ENCODE peak calls at places on chromosome 5, in ten cellular contexts. One of them, this sample, is unnamed.

GRCh38 chr5:135388860-135389435 is 10.1 kb downstream of the MACROH2A1 start:
- DNase-seq in cardiac muscle cell: no peak
- DNase-seq in testis: no peak
- DNase-seq in CD8-positive, alpha-beta T cell: no peak
- DNase-seq in mammary epithelial cell: no peak
- DNase-seq in CD8-positive, alpha-beta memory T cell: no peak
- DNase-seq in AG04450: no peak
- DNase-seq in transverse colon: no peak
- DNase-seq in hepatocyte: no peak
- DNase-seq in body of pancreas: no peak
- DNase-seq in this sample: no peak

GRCh38 chr5:88459971-88460370 is 191.3 kb upstream of the TMEM161B start:
- DNase-seq in hepatocyte: no peak
- DNase-seq in body of pancreas: no peak
- DNase-seq in mammary epithelial cell: no peak
- DNase-seq in testis: no peak
- DNase-seq in CD8-positive, alpha-beta memory T cell: no peak
- DNase-seq in CD8-positive, alpha-beta T cell: no peak
- DNase-seq in transverse colon: no peak
- DNase-seq in cardiac muscle cell: no peak
- DNase-seq in AG04450: no peak
- DNase-seq in this sample: no peak

GRCh38 chr5:77751328-77752023 is 24.7 kb downstream of the TBCA start:
- DNase-seq in CD8-positive, alpha-beta T cell: no peak
- DNase-seq in cardiac muscle cell: no peak
- DNase-seq in transverse colon: no peak
- DNase-seq in mammary epithelial cell: no peak
- DNase-seq in hepatocyte: no peak
- DNase-seq in AG04450: no peak
- DNase-seq in testis: no peak
- DNase-seq in body of pancreas: no peak
- DNase-seq in CD8-positive, alpha-beta memory T cell: no peak
- DNase-seq in this sample: no peak

GRCh38 chr5:38443390-38443789 is 113.1 kb downstream of the LIFR start:
- DNase-seq in testis: no peak
- DNase-seq in AG04450: no peak
- DNase-seq in transverse colon: no peak
- DNase-seq in mammary epithelial cell: no peak
- DNase-seq in body of pancreas: no peak
- DNase-seq in hepatocyte: no peak
- DNase-seq in CD8-positive, alpha-beta T cell: no peak
- DNase-seq in CD8-positive, alpha-beta memory T cell: no peak
- DNase-seq in cardiac muscle cell: no peak
- DNase-seq in this sample: no peak

GRCh38 chr5:147613359-147613758 is 103.5 kb upstream of the DPYSL3 start:
- DNase-seq in mammary epithelial cell: peak; percentile 14
- DNase-seq in hepatocyte: no peak
- DNase-seq in body of pancreas: no peak
- DNase-seq in AG04450: peak; percentile 3
- DNase-seq in CD8-positive, alpha-beta memory T cell: no peak
- DNase-seq in cardiac muscle cell: no peak
- DNase-seq in transverse colon: no peak
- DNase-seq in testis: no peak
- DNase-seq in CD8-positive, alpha-beta T cell: no peak
- DNase-seq in this sample: no peak

GRCh38 chr5:170960567-170960966 is 98.7 kb downstream of the RANBP17 start:
- DNase-seq in AG04450: no peak
- DNase-seq in cardiac muscle cell: no peak
- DNase-seq in transverse colon: no peak
- DNase-seq in CD8-positive, alpha-beta T cell: no peak
- DNase-seq in body of pancreas: no peak
- DNase-seq in CD8-positive, alpha-beta memory T cell: no peak
- DNase-seq in testis: no peak
- DNase-seq in hepatocyte: no peak
- DNase-seq in mammary epithelial cell: no peak
- DNase-seq in this sample: no peak

GRCh38 chr5:68265822-68266395 is 50.4 kb downstream of the PIK3R1 start:
- DNase-seq in body of pancreas: no peak
- DNase-seq in testis: peak; percentile 39
- DNase-seq in cardiac muscle cell: no peak
- DNase-seq in CD8-positive, alpha-beta T cell: no peak
- DNase-seq in transverse colon: no peak
- DNase-seq in CD8-positive, alpha-beta memory T cell: no peak
- DNase-seq in mammary epithelial cell: no peak
- DNase-seq in hepatocyte: no peak
- DNase-seq in AG04450: no peak
- DNase-seq in this sample: no peak

GRCh38 chr5:169202969-169203368 is 98.0 kb downstream of the SLIT3 start:
- DNase-seq in transverse colon: no peak
- DNase-seq in CD8-positive, alpha-beta memory T cell: no peak
- DNase-seq in mammary epithelial cell: no peak
- DNase-seq in AG04450: no peak
- DNase-seq in hepatocyte: no peak
- DNase-seq in testis: no peak
- DNase-seq in body of pancreas: no peak
- DNase-seq in CD8-positive, alpha-beta T cell: no peak
- DNase-seq in cardiac muscle cell: no peak
- DNase-seq in this sample: no peak

GRCh38 chr5:142012792-142013388 is at the start of gene GNPDA1:
- DNase-seq in testis: peak; percentile 87
- DNase-seq in AG04450: peak; percentile 37
- DNase-seq in hepatocyte: peak; percentile 94
- DNase-seq in mammary epithelial cell: peak; percentile 71
- DNase-seq in cardiac muscle cell: peak; percentile 89
- DNase-seq in CD8-positive, alpha-beta T cell: peak; percentile 67
- DNase-seq in body of pancreas: peak; percentile 89
- DNase-seq in transverse colon: peak; percentile 87
- DNase-seq in CD8-positive, alpha-beta memory T cell: peak; percentile 64
- DNase-seq in this sample: peak; percentile 89

GRCh38 chr5:139961435-139962157 is 81.5 kb downstream of the NRG2 start:
- DNase-seq in cardiac muscle cell: no peak
- DNase-seq in AG04450: no peak
- DNase-seq in CD8-positive, alpha-beta T cell: no peak
- DNase-seq in hepatocyte: no peak
- DNase-seq in transverse colon: no peak
- DNase-seq in CD8-positive, alpha-beta memory T cell: no peak
- DNase-seq in mammary epithelial cell: peak; percentile 15
- DNase-seq in body of pancreas: no peak
- DNase-seq in testis: peak; percentile 55
- DNase-seq in this sample: peak; percentile 59

GRCh38 chr5:68060382-68060781 is 155.2 kb upstream of the PIK3R1 start:
- DNase-seq in mammary epithelial cell: no peak
- DNase-seq in testis: no peak
- DNase-seq in transverse colon: no peak
- DNase-seq in CD8-positive, alpha-beta memory T cell: no peak
- DNase-seq in body of pancreas: no peak
- DNase-seq in cardiac muscle cell: no peak
- DNase-seq in CD8-positive, alpha-beta T cell: no peak
- DNase-seq in hepatocyte: no peak
- DNase-seq in AG04450: no peak
- DNase-seq in this sample: no peak

DNA sequence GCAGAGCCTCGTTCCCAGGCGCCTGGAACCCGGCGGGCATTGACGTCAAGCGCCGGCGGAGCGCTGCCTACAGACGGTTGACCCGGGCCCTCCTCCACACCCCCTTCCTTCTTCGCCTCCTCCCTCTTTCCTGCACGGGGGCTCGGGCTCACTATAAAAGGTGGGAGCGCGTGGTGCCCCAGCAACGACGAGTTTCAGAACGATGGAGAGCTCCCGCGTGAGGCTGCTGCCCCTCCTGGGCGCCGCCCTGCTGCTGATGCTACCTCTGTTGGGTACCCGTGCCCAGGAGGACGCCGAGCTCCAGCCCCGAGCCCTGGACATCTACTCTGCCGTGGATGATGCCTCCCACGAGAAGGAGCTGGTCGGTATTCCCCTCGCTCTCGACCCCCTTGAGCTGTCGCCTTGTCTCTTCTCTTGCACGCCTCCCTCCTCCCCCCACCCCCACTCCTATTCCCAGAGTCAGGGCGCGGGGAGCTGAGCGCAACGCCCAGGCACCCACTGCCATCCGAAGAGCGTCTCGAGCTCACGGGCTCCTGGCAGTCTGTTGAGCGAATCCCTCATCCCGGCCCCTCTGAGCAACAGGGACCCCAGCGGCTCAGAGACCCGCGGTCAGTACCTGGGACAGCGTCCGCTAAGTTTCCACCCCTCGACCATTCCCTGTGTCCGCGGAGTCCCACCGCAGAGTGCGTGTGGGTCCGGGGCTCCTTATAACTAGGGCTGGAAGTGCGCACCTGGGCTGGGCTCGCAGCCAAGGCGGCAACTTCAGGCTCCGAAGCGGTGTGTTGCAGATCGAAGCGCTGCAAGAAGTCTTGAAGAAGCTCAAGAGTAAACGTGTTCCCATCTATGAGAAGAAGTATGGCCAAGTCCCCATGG is at the start of gene CARTPT:
- DNase-seq in AG04450: no peak
- DNase-seq in testis: peak; percentile 22
- DNase-seq in cardiac muscle cell: peak; percentile 86
- DNase-seq in body of pancreas: no peak
- DNase-seq in transverse colon: no peak
- DNase-seq in mammary epithelial cell: peak; percentile 9
- DNase-seq in CD8-positive, alpha-beta memory T cell: no peak
- DNase-seq in hepatocyte: peak; percentile 61
- DNase-seq in CD8-positive, alpha-beta T cell: no peak
- DNase-seq in this sample: no peak
- H3K4me3 ChIP-seq in AG04450: no peak within 1 kb of the TSS
- H3K4me3 ChIP-seq in testis: peak within 1 kb of the TSS; percentile 4
- H3K4me3 ChIP-seq in cardiac muscle cell: no peak within 1 kb of the TSS
- H3K4me3 ChIP-seq in body of pancreas: no peak within 1 kb of the TSS
- H3K4me3 ChIP-seq in transverse colon: no peak within 1 kb of the TSS
- H3K4me3 ChIP-seq in mammary epithelial cell: no peak within 1 kb of the TSS
- H3K4me3 ChIP-seq in CD8-positive, alpha-beta memory T cell: no peak within 1 kb of the TSS
- H3K4me3 ChIP-seq in hepatocyte: no peak within 1 kb of the TSS
- H3K4me3 ChIP-seq in CD8-positive, alpha-beta T cell: no peak within 1 kb of the TSS
- H3K4me3 ChIP-seq in this sample: no peak within 1 kb of the TSS

GRCh38 chr5:93611510-93611899 is 28.5 kb downstream of the NR2F1 start:
- DNase-seq in transverse colon: no peak
- DNase-seq in AG04450: no peak
- DNase-seq in body of pancreas: no peak
- DNase-seq in cardiac muscle cell: no peak
- DNase-seq in CD8-positive, alpha-beta memory T cell: no peak
- DNase-seq in testis: no peak
- DNase-seq in hepatocyte: no peak
- DNase-seq in CD8-positive, alpha-beta T cell: no peak
- DNase-seq in mammary epithelial cell: no peak
- DNase-seq in this sample: no peak
- H3K27me3 ChIP-seq in transverse colon: peaks cover 95% of the 10 kb centered on the region
- H3K27me3 ChIP-seq in AG04450: peaks cover 21% of the 10 kb centered on the region
- H3K27me3 ChIP-seq in body of pancreas: peaks cover 52% of the 10 kb centered on the region
- H3K27me3 ChIP-seq in cardiac muscle cell: peaks cover 100% of the 10 kb centered on the region
- H3K27me3 ChIP-seq in CD8-positive, alpha-beta memory T cell: peaks cover 73% of the 10 kb centered on the region
- H3K27me3 ChIP-seq in testis: peaks cover 3% of the 10 kb centered on the region
- H3K27me3 ChIP-seq in hepatocyte: peaks cover 97% of the 10 kb centered on the region
- H3K27me3 ChIP-seq in CD8-positive, alpha-beta T cell: peaks cover 55% of the 10 kb centered on the region
- H3K27me3 ChIP-seq in mammary epithelial cell: peaks cover 58% of the 10 kb centered on the region
- H3K27me3 ChIP-seq in this sample: peaks cover 36% of the 10 kb centered on the region

GRCh38 chr5:8473016-8473415 is 604.1 kb downstream of the MTRR start:
- DNase-seq in AG04450: no peak
- DNase-seq in CD8-positive, alpha-beta memory T cell: no peak
- DNase-seq in cardiac muscle cell: no peak
- DNase-seq in transverse colon: no peak
- DNase-seq in CD8-positive, alpha-beta T cell: no peak
- DNase-seq in body of pancreas: no peak
- DNase-seq in testis: no peak
- DNase-seq in mammary epithelial cell: no peak
- DNase-seq in hepatocyte: no peak
- DNase-seq in this sample: no peak
- H3K9me3 ChIP-seq in AG04450: peaks cover 9% of the 10 kb centered on the region
- H3K9me3 ChIP-seq in CD8-positive, alpha-beta memory T cell: no peaks in the 10 kb centered on the region
- H3K9me3 ChIP-seq in cardiac muscle cell: no peaks in the 10 kb centered on the region
- H3K9me3 ChIP-seq in transverse colon: no peaks in the 10 kb centered on the region
- H3K9me3 ChIP-seq in CD8-positive, alpha-beta T cell: no peaks in the 10 kb centered on the region
- H3K9me3 ChIP-seq in body of pancreas: no peaks in the 10 kb centered on the region
- H3K9me3 ChIP-seq in testis: no peaks in the 10 kb centered on the region
- H3K9me3 ChIP-seq in mammary epithelial cell: peaks cover 13% of the 10 kb centered on the region
- H3K9me3 ChIP-seq in hepatocyte: no peaks in the 10 kb centered on the region
- H3K9me3 ChIP-seq in this sample: peaks cover 4% of the 10 kb centered on the region

DNA sequence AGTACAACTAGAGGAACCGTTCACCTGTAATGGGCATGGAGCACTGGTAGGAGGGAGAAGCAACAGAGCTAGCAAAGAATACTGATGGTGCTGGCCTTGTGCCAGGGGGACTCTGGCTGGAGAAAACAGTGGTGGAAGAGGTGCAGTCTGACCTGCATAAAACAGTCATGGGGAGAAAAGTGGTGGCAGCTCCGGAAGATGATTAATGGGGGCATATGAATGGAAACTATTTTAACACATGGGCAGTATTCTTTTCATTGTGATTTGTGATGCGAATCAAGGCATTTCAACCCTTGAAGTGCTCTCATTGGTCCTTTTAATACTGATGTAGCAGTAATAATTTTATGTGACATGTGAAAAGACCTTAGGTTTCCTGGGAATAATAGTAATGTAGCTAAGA is 219.6 kb downstream of the ADAMTS6 start:
- DNase-seq in cardiac muscle cell: peak; percentile 38
- DNase-seq in testis: peak; percentile 21
- DNase-seq in CD8-positive, alpha-beta memory T cell: no peak
- DNase-seq in hepatocyte: no peak
- DNase-seq in AG04450: no peak
- DNase-seq in mammary epithelial cell: peak; percentile 1
- DNase-seq in body of pancreas: peak; percentile 23
- DNase-seq in transverse colon: no peak
- DNase-seq in CD8-positive, alpha-beta T cell: no peak
- DNase-seq in this sample: no peak
- H3K4me3 ChIP-seq in cardiac muscle cell: no peak overlapping the region
- H3K4me3 ChIP-seq in testis: no peak overlapping the region
- H3K4me3 ChIP-seq in CD8-positive, alpha-beta memory T cell: no peak overlapping the region
- H3K4me3 ChIP-seq in hepatocyte: no peak overlapping the region
- H3K4me3 ChIP-seq in AG04450: no peak overlapping the region
- H3K4me3 ChIP-seq in mammary epithelial cell: no peak overlapping the region
- H3K4me3 ChIP-seq in body of pancreas: no peak overlapping the region
- H3K4me3 ChIP-seq in transverse colon: no peak overlapping the region
- H3K4me3 ChIP-seq in CD8-positive, alpha-beta T cell: no peak overlapping the region
- H3K4me3 ChIP-seq in this sample: no peak overlapping the region